ENCODE peak calls at places on chromosomes 3 and 15, in six cellular contexts. N is heart left ventricle, V is stomach, O is adrenal gland, L is ovary, F is esophagus squamous epithelium. R is an unnamed sample. For H3K27me3, the result is how much of the 10 kb centered on the place peaks cover.

GRCh38 chr3:134644731-134645514 is 5.9 kb downstream of the KY start:
- DNase-seq in N (peak), V (no peak), O (peak), L (no peak), F (no peak), R (no peak)

GRCh38 chr3:132289311-132289710 is 27.9 kb upstream of the ACP3 start:
- DNase-seq in N (no peak), V (no peak), O (no peak), L (no peak), F (no peak), R (no peak)

GRCh38 chr15:73754461-73754860 is 1.3 kb upstream of the INSYN1 start:
- DNase-seq in N (no peak), V (no peak), O (no peak), L (no peak), F (no peak), R (no peak)

GRCh38 chr3:153785901-153786300 is 335.3 kb upstream of the ARHGEF26 start:
- DNase-seq in N (no peak), V (no peak), O (no peak), L (no peak), F (no peak), R (no peak)

GRCh38 chr3:112247351-112247750 is 46.7 kb downstream of the SLC9C1 start:
- DNase-seq in N (no peak), V (no peak), O (no peak), L (no peak), F (no peak), R (no peak)

GRCh38 chr3:184465883-184466412 is 86.1 kb downstream of the CHRD start:
- DNase-seq in N (no peak), V (no peak), O (peak), L (peak), F (no peak), R (no peak)

GRCh38 chr15:32965897-32966296 is 228.6 kb downstream of the FMN1 start:
- DNase-seq in N (no peak), V (no peak), O (no peak), L (no peak), F (no peak), R (no peak)

GRCh38 chr3:151795276-151795675 is 18.6 kb upstream of the AADAC start:
- DNase-seq in N (no peak), V (no peak), O (no peak), L (no peak), F (no peak), R (no peak)

GRCh38 chr3:171286580-171287249 is 173.5 kb downstream of the TNIK start:
- DNase-seq in N (no peak), V (no peak), O (no peak), L (no peak), F (no peak), R (no peak)

GRCh38 chr3:63508775-63509174 is 143.7 kb upstream of the SNTN start:
- DNase-seq in N (no peak), V (no peak), O (no peak), L (no peak), F (no peak), R (no peak)

GRCh38 chr3:15932348-15933300 is 134.8 kb upstream of the ANKRD28 start:
- DNase-seq in N (no peak), V (no peak), O (no peak), L (no peak), F (no peak), R (no peak)

GRCh38 chr3:124451655-124452317 is 278.5 kb upstream of the UMPS start:
- DNase-seq in N (no peak), V (no peak), O (no peak), L (no peak), F (no peak), R (no peak)

GRCh38 chr15:71085809-71086208 is 29.5 kb upstream of the THSD4 start:
- DNase-seq in N (no peak), V (no peak), O (no peak), L (no peak), F (no peak), R (no peak)

GRCh38 chr15:62756326-62756994 is 286.1 kb upstream of the TPM1 start:
- DNase-seq in N (no peak), V (no peak), O (no peak), L (no peak), F (no peak), R (no peak)

GRCh38 chr15:43082509-43082908 is 23.3 kb downstream of the UBR1 start:
- DNase-seq in N (no peak), V (no peak), O (no peak), L (no peak), F (no peak), R (no peak)

GRCh38 chr3:23094890-23095462 is 108.2 kb upstream of the UBE2E2 start:
- DNase-seq in N (no peak), V (no peak), O (no peak), L (no peak), F (no peak), R (no peak)

GRCh38 chr3:56929809-56930615 is 128.3 kb upstream of the ARHGEF3 start:
- DNase-seq in N (no peak), V (no peak), O (no peak), L (no peak), F (no peak), R (no peak)

GRCh38 chr3:112376996-112377395 is 44.0 kb downstream of the CD200 start:
- DNase-seq in N (no peak), V (no peak), O (no peak), L (no peak), F (no peak), R (no peak)

GRCh38 chr3:55571913-55572312 is 84.8 kb upstream of the WNT5A start:
- DNase-seq in N (peak), V (no peak), O (peak), L (no peak), F (no peak), R (no peak)

GRCh38 chr15:62569460-62570404 is 404.6 kb upstream of the C2CD4B start:
- DNase-seq in N (peak), V (peak), O (peak), L (peak), F (no peak), R (peak)

GRCh38 chr3:146390967-146391366 is 78.4 kb downstream of the PLSCR2 start:
- DNase-seq in N (peak), V (no peak), O (no peak), L (peak), F (no peak), R (no peak)

GRCh38 chr3:101143002-101143401 is 149.8 kb upstream of the ABI3BP start:
- DNase-seq in N (no peak), V (no peak), O (no peak), L (no peak), F (no peak), R (no peak)

GRCh38 chr3:115272036-115272824 is 125.1 kb upstream of the ZBTB20 start:
- DNase-seq in N (no peak), V (no peak), O (peak), L (no peak), F (no peak), R (no peak)

GRCh38 chr15:80760971-80761370 is 18.2 kb upstream of the CEMIP start:
- DNase-seq in N (no peak), V (no peak), O (no peak), L (no peak), F (no peak), R (no peak)

GRCh38 chr3:60294181-60294580 is 957.1 kb downstream of the FHIT start:
- DNase-seq in N (no peak), V (no peak), O (no peak), L (no peak), F (no peak), R (no peak)

GRCh38 chr3:133410191-133410892 is 10.5 kb downstream of the BFSP2 start:
- DNase-seq in N (no peak), V (no peak), O (no peak), L (no peak), F (no peak), R (no peak)

DNA sequence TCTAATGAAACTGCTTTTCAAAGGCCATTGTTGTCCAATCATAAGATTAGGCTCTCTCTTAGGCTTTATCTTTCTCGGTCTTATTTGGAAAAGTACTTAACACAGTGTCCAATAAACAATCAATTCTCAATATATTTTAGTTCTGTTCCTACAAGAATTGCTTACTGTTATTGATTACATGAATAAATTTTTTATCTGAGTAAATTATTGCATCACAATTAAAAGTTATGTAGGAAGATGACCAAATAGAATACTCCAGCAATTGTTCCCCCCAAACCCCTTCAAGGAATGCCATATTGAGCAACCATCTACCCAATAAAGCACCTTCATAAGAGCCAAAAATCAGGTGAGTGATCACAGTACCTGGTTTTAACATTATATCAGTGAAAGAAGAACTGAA is 55.0 kb upstream of the RFX7 start:
- DNase-seq in N (no peak), V (no peak), O (no peak), L (no peak), F (no peak), R (no peak)
- TF ChIP-seq POLR2A in N (no peak), V (no peak), O (no peak), L (no peak), F (no peak), R (no peak)

DNA sequence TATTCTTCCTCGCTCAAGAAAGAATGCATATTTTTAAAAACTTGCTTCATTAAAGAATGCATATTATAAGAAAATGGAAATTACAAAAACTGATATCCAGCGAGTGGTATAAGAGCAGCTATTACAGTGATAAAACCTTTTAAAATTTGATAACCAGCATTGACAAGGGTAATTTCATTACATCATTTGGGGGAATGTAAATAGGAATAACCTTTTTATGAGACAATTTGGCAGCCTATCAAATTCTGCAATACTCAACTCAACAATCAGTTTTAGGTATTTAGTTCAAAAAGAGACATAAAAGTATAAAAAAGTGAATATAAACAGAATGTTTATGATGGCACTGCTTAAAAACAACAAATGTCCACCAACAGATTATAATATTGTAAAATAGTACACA is 35.4 kb downstream of the MAP4 start:
- DNase-seq in N (no peak), V (no peak), O (no peak), L (no peak), F (no peak), R (no peak)
- H3K4me3 ChIP-seq in N (no peak), V (no peak), O (no peak), L (no peak), F (no peak), R (no peak)

GRCh38 chr15:88802991-88803240 is 320 bp upstream of the ACAN start:
- DNase-seq in N (no peak), V (no peak), O (no peak), L (no peak), F (no peak), R (no peak)

GRCh38 chr15:88805031-88805780 is 2.0 kb downstream of the ACAN start:
- DNase-seq in N (no peak), V (no peak), O (no peak), L (no peak), F (no peak), R (no peak)

GRCh38 chr15:88803241-88803919 is at the start of gene ACAN:
- DNase-seq in N (no peak), V (no peak), O (no peak), L (no peak), F (no peak), R (no peak)

GRCh38 chr15:88804257-88804656 is 1.0 kb downstream of the ACAN start:
- DNase-seq in N (no peak), V (no peak), O (no peak), L (no peak), F (no peak), R (no peak)

GRCh38 chr15:88803920-88804247 is 648 bp downstream of the ACAN start:
- DNase-seq in N (no peak), V (no peak), O (no peak), L (no peak), F (no peak), R (no peak)
- H3K27me3 ChIP-seq in N (under half), V (under half), O (under half), L (under half), F (under half), R (half or more)

DNA sequence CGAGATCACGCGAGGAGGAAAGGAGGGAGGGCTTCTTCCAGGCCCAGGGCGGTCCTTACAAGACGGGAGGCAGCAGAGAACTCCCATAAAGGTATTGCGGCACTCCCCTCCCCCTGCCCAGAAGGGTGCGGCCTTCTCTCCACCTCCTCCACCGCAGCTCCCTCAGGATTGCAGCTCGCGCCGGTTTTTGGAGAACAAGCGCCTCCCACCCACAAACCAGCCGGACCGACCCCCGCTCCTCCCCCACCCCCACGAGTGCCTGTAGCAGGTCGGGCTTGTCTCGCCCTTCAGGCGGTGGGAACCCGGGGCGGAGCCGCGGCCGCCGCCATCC is 1.1 kb upstream of the SETD5 start:
- DNase-seq in N (no peak), V (peak), O (peak), L (peak), F (peak), R (peak)
- TF ChIP-seq POLR2A in N (no peak), V (no peak), O (no peak), L (peak), F (no peak), R (no peak)

GRCh38 chr3:13634615-13635014 is 85.7 kb downstream of the FBLN2 start:
- DNase-seq in N (no peak), V (no peak), O (no peak), L (no peak), F (no peak), R (no peak)

GRCh38 chr3:13636186-13636585 is 87.3 kb downstream of the FBLN2 start:
- DNase-seq in N (no peak), V (no peak), O (no peak), L (no peak), F (no peak), R (no peak)

GRCh38 chr3:13633176-13633575 is 84.3 kb downstream of the FBLN2 start:
- DNase-seq in N (no peak), V (no peak), O (no peak), L (no peak), F (no peak), R (no peak)

GRCh38 chr3:13636874-13637273 is 87.9 kb downstream of the FBLN2 start:
- DNase-seq in N (no peak), V (no peak), O (no peak), L (no peak), F (no peak), R (no peak)

GRCh38 chr3:13634151-13634550 is 85.2 kb downstream of the FBLN2 start:
- DNase-seq in N (no peak), V (no peak), O (no peak), L (no peak), F (no peak), R (no peak)
- H3K4me3 ChIP-seq in N (no peak), V (no peak), O (no peak), L (no peak), F (no peak), R (no peak)

DNA sequence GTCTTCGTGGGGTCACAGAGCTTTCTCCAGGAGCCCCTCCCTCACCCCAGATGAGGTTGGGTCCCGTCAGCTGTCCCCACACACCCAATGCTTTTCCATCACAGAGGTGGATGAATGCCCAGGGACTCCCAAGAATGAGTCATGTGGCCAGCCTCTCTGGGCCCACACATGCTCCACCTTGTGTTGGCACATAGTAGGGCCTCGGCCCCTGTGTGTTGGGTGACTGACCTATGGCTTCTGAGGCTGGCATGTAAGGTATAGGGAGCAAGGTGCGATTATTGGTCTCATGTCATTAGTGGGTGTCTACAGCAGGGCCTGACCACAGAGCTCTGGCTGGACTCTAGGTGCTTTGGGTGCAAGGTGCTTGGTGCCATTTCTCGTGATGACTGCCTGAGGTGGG is 86.9 kb downstream of the DNAJB8 start:
- DNase-seq in N (no peak), V (no peak), O (no peak), L (no peak), F (no peak), R (no peak)
- H3K27me3 ChIP-seq in N (under half), V (under half), O (under half), L (under half), F (under half), R (under half)

GRCh38 chr3:123198352-123198751 is 3.4 kb upstream of the SEC22A start:
- DNase-seq in N (no peak), V (no peak), O (no peak), L (no peak), F (no peak), R (no peak)

GRCh38 chr3:123202451-123202850 is 708 bp downstream of the SEC22A start:
- DNase-seq in N (no peak), V (no peak), O (no peak), L (no peak), F (no peak), R (no peak)

GRCh38 chr3:123201223-123201556 is 553 bp upstream of the SEC22A start:
- DNase-seq in N (no peak), V (no peak), O (no peak), L (no peak), F (no peak), R (no peak)

DNA sequence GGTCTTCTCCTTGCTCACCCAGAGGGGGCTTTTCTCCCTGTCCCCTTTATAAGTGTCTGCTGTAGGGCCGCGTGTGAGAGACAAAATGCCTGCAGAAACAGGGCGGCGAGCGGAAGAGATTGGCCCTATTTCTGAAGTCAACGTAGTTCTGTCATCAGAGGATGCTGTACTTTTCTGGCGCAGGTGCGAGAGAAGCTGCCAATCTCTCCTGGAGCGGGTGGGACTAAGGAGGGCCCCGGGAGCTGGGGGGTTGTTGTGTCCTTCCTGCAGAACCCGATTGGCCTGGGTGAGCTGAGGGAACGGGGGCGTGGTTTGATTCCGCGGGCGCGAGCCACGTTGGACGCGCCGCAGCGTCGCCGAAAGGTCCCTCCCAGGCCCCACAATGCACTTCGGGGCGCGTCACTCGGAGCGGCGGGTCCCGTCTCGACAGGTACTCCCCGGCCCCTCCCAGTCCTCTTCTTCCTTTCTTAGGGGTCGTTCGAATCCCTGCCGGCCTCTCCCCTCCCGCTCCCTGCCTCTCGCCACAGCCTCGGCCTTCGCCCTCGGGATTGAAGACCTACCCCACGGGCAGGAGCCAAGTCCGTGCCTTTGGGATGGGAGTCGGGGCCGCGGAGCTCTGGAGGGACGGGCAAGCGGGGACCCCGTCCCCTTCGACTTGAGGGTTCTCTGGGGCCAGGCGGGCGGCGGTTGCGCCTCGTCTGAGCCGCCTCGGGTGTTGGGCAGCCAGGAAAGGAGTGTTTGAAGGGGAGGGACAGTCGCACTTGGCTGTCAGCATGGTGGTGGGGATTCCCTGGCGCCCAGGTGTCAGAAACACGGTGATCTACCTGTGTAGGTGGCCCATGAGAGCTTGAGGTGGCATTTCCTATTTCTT is at the start of gene SEC22A:
- DNase-seq in N (peak), V (peak), O (peak), L (peak), F (peak), R (peak)
- TF ChIP-seq POLR2A in N (no peak), V (no peak), O (no peak), L (peak), F (peak), R (no peak)

GRCh38 chr15:39581501-39582285 is 814 bp downstream of the THBS1 start:
- DNase-seq in N (peak), V (peak), O (no peak), L (peak), F (no peak), R (no peak)
- H3K4me3 ChIP-seq in N (peak), V (peak), O (no peak), L (peak), F (peak), R (peak)